ENCODE peak calls at places on chromosomes 5 and 9, in five cellular contexts. A, J, O, F and B are unnamed samples.

GRCh38 chr9:110969971-110970381 is 68.3 kb downstream of the LPAR1 start:
- DNase-seq in A (no peak), J (no peak), O (no peak), F (no peak), B (no peak)

GRCh38 chr5:1540166-1540565 is 16.4 kb upstream of the LPCAT1 start:
- DNase-seq in A (no peak), J (no peak), O (no peak), F (no peak), B (no peak)

GRCh38 chr9:79569814-79570448 is 1.8 kb upstream of the TLE4 start:
- DNase-seq in A (no peak), J (no peak), O (no peak), F (no peak), B (no peak)

GRCh38 chr9:137252555-137253506 is 1.7 kb downstream of the STPG3 start:
- DNase-seq in A (no peak), J (no peak), O (no peak), F (no peak), B (no peak)

GRCh38 chr9:91908746-91909145 is 41.3 kb downstream of the ROR2 start:
- DNase-seq in A (no peak), J (no peak), O (no peak), F (peak), B (no peak)

GRCh38 chr5:80576383-80576782 is 6.3 kb upstream of the ANKRD34B start:
- DNase-seq in A (no peak), J (no peak), O (no peak), F (no peak), B (no peak)

GRCh38 chr9:73148447-73148937 is 3.2 kb upstream of the ANXA1 start:
- DNase-seq in A (no peak), J (no peak), O (no peak), F (no peak), B (no peak)

GRCh38 chr9:133838859-133839507 is 100.8 kb upstream of the SARDH start:
- DNase-seq in A (no peak), J (no peak), O (no peak), F (no peak), B (no peak)

GRCh38 chr5:12217039-12217438 is 312.8 kb upstream of the CTNND2 start:
- DNase-seq in A (no peak), J (no peak), O (no peak), F (no peak), B (no peak)

GRCh38 chr5:109877670-109878045 is 187.9 kb downstream of the MAN2A1 start:
- DNase-seq in A (no peak), J (no peak), O (no peak), F (no peak), B (no peak)

GRCh38 chr5:9348296-9348996 is 197.4 kb downstream of the SEMA5A start:
- DNase-seq in A (no peak), J (no peak), O (peak), F (no peak), B (no peak)

GRCh38 chr9:10250200-10250599 is 362.6 kb downstream of the PTPRD start:
- DNase-seq in A (no peak), J (no peak), O (no peak), F (no peak), B (no peak)

GRCh38 chr5:170963521-170963920 is 101.7 kb downstream of the RANBP17 start:
- DNase-seq in A (no peak), J (no peak), O (peak), F (no peak), B (no peak)

GRCh38 chr5:14177651-14178050 is 34.5 kb downstream of the TRIO start:
- DNase-seq in A (no peak), J (no peak), O (no peak), F (no peak), B (no peak)
- H3K4me3 ChIP-seq in A (no peak), J (no peak), O (no peak), F (no peak), B (no peak)

GRCh38 chr5:132665681-132666080 is 7.7 kb downstream of the IL13 start:
- DNase-seq in A (no peak), J (no peak), O (no peak), F (no peak), B (no peak)
- H3K4me3 ChIP-seq in A (no peak), J (no peak), O (no peak), F (no peak), B (no peak)

DNA sequence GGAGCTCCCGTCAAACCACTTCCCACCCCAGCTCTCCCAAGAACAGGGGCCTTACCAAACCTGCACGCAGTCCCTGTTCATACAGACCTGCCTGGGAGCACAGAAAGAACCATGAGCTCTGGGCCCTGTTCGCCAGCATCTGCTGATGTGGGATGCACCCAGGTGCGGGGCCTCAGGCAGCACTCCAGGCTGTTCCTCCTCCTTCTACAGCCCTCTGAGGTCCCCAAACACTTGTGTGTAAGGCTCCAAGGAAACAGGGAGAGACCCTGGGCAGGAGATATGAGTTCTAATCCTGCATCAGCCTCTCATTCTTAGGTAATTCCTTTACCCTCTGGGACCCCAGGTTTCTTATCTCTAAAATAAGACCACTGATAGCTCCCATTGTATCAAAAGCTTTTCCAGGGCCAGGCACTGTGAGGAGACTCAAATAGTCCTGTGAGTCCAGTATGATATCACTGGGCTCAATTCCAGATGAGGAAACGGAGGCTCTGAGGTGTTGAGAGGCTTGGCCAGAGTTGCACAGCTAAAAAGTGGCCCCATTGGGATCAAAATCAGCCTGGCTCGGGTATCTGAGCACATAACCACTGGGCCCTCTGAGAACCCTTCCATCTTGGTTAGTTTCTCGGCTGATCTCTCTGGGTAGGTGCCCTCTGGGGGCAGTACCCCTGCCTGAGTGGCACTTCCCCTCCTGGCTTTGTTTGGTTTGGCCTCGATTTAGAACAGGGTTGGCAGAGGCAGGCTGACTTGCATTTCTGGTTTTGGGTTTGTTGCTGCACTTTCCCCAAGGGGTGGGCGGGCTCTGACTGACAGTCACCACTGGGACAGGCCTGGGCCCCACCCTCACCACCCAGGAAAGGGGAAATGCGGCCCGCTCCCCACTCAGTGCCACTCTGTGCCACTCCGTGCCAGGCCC is 116.8 kb downstream of the RGS3 start:
- DNase-seq in A (peak), J (peak), O (no peak), F (peak), B (peak)
- H3K4me3 ChIP-seq in A (no peak), J (peak), O (no peak), F (no peak), B (no peak)

GRCh38 chr5:65126192-65126591 is 355.5 kb downstream of the ADAMTS6 start:
- DNase-seq in A (no peak), J (no peak), O (no peak), F (no peak), B (no peak)
- H3K4me3 ChIP-seq in A (no peak), J (no peak), O (no peak), F (no peak), B (no peak)

DNA sequence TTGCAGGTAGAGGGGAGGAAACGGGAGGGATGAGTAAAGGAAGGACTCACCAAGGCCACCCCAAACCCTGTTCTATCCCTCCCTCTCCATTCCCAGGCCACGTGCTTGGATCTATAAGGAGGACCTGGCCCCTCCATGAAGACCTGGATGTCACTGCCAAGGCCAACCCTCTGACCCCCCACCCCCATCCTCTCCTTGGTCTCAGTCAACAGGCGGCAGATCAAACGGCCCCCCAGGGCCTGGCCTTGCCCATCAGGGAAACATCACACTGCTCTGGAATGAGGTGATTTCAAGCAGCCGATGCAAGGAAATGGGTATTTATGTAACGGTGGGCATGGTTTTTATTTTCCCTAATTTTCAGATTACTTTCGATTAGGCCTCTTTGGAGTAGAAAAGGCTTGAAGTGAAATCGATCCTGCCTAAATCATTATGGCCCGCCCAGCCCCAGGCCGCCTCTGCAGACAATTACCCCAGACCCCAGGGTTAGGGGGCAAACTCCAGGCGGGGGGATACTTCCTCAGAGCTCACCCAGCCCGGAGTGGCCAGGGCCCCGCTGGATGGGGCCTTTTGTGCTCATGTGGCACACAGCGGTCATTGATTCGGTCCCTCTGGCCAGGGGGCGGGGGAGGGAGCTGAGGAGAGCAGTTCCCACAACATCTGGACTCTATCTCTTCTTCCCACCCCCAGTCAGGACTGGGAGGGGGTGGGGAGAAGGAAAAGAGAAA is 125.3 kb downstream of the PHF2 start:
- DNase-seq in A (no peak), J (no peak), O (no peak), F (no peak), B (no peak)
- H3K4me3 ChIP-seq in A (no peak), J (no peak), O (no peak), F (no peak), B (no peak)

GRCh38 chr9:135499326-135500070 is 984 bp upstream of the MRPS2 start:
- DNase-seq in A (peak), J (peak), O (peak), F (peak), B (peak)
- H3K4me3 ChIP-seq in A (peak), J (peak), O (peak), F (peak), B (peak)

DNA sequence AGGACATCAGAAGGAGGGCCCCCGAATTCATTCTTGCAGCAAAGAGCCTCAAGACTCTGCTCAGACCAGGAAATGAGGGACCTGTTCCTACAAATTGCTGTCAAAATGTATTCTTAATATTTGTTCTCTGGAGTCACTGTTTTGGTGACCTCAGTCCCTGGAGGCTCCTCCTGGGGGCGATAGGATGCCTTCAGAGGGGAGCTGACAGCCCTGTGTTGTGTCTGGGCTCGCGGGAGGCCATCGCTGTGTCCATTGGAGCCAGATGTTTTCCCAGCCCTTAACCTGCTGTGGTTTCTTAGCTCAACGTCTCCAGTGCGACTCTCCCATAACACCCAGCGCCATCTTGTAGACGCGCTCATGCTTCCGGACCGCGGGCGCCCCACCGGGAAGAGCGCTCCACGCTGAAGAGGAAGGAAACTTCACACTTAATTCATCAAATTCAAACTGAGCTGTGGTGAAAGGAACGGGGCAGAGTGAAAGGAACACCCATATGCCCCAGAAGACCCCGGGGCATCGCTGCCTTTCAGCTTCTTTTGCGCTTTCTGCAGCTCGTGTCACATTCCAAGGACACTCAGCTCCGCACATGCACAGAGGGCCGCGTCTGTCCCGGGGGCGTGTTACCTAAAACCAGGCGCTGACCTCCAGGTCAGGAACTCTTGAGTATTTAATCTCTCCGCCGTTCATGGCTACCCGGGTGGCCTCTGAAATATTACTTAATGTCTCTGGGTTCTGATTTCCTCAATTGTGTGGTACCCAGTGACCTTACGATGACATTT is 112.3 kb upstream of the GDNF start:
- DNase-seq in A (no peak), J (no peak), O (peak), F (no peak), B (no peak)
- H3K4me3 ChIP-seq in A (no peak), J (no peak), O (no peak), F (no peak), B (no peak)